ENCODE peak calls at places on chromosomes 11 and 22, in eight cellular contexts. A is nephron progenitor cell, Z is NCI-H2029, X is hepatocyte, V is brain microvascular endothelial cell, O is HEK293T, P is kidney, Y is fibroblast of lung. E is an unnamed sample.

GRCh38 chr11:111448420-111448819 is 63.8 kb downstream of the BTG4 start:
- DNase-seq in A (no peak), X (no peak), P (no peak), Z (no peak), Y (no peak), V (no peak), O (no peak), E (no peak)

GRCh38 chr11:69200331-69201047 is 44.8 kb downstream of the SMIM38 start:
- DNase-seq in V (no peak), Z (no peak), P (no peak), X (no peak), O (no peak), Y (no peak), A (peak), E (no peak)

GRCh38 chr22:43260818-43261217 is 73.9 kb upstream of the TTLL12 start:
- DNase-seq in Y (peak), V (peak), X (no peak), A (no peak), Z (no peak), O (no peak), P (no peak), E (no peak)

GRCh38 chr11:133999355-133999754 is 42.6 kb upstream of the IGSF9B start:
- DNase-seq in P (no peak), X (no peak), O (no peak), A (no peak), Z (no peak), V (no peak), Y (no peak), E (no peak)

GRCh38 chr11:1888811-1889526 is 2.7 kb downstream of the PRR33 start:
- DNase-seq in Z (no peak), Y (no peak), A (no peak), X (no peak), O (no peak), P (peak), V (no peak), E (no peak)

GRCh38 chr22:46757104-46757503 is 5.3 kb upstream of the TBC1D22A start:
- DNase-seq in Z (no peak), V (no peak), O (no peak), A (no peak), X (no peak), P (peak), Y (no peak), E (no peak)

GRCh38 chr11:62146476-62147200 is 22.8 kb downstream of the INCENP start:
- DNase-seq in O (no peak), Z (no peak), P (no peak), A (no peak), X (no peak), V (no peak), Y (no peak), E (no peak)

GRCh38 chr22:34099278-34099677 is 179.0 kb upstream of the LARGE1 start:
- DNase-seq in Y (no peak), A (no peak), P (no peak), O (no peak), X (peak), Z (no peak), V (no peak), E (no peak)

GRCh38 chr11:6619021-6619745 is at the start of gene TPP1:
- DNase-seq in A (peak), V (peak), Z (peak), Y (peak), O (peak), P (peak), X (peak), E (peak)

E was measured in DMS79.